ENCODE peak calls at places on chromosomes 7 and 10, in four cellular contexts. J is GM12878, M is H1, V is HepG2. O is an unnamed sample.

GRCh38 chr7:110507832-110508231 is 583.1 kb upstream of the LRRN3 start:
- DNase-seq in J (no peak), V (no peak), M (no peak), O (no peak)

GRCh38 chr7:106372121-106372520 is 87.3 kb upstream of the NAMPT start:
- DNase-seq in M (no peak), J (no peak), V (no peak), O (no peak)

GRCh38 chr10:58781873-58782488 is 269.3 kb downstream of the BICC1 start:
- DNase-seq in J (peak; percentile 8), V (peak; percentile 42), M (no peak), O (no peak)

GRCh38 chr10:56296626-56297025 is 64.4 kb downstream of the ZWINT start:
- DNase-seq in J (no peak), M (no peak), V (no peak), O (no peak)

GRCh38 chr10:132899054-132899750 is 43.2 kb downstream of the CFAP46 start:
- DNase-seq in J (no peak), V (no peak), M (no peak), O (no peak)

GRCh38 chr10:62582804-62583208 is 208.6 kb downstream of the ZNF365 start:
- DNase-seq in J (no peak), M (no peak), V (no peak), O (no peak)

GRCh38 chr7:121385056-121385799 is 10.9 kb downstream of the FAM3C start:
- DNase-seq in M (no peak), J (no peak), V (no peak), O (no peak)

GRCh38 chr10:12975266-12975665 is 26.2 kb downstream of the CCDC3 start:
- DNase-seq in M (no peak), V (no peak), J (no peak), O (no peak)

GRCh38 chr7:64744680-64745079 is 49.5 kb upstream of the ZNF138 start:
- DNase-seq in M (no peak), V (no peak), J (no peak), O (no peak)

GRCh38 chr7:95622859-95623258 is 26.5 kb upstream of the PDK4 start:
- DNase-seq in M (no peak), J (no peak), V (no peak), O (no peak)

GRCh38 chr7:95620631-95621030 is 24.3 kb upstream of the PDK4 start:
- DNase-seq in V (no peak), M (no peak), J (no peak), O (no peak)

GRCh38 chr7:95621404-95621803 is 25.1 kb upstream of the PDK4 start:
- DNase-seq in J (no peak), M (no peak), V (no peak), O (no peak)

GRCh38 chr7:95622001-95622549 is 25.8 kb upstream of the PDK4 start:
- DNase-seq in J (no peak), M (no peak), V (no peak), O (no peak)

GRCh38 chr7:95623788-95624187 is 27.5 kb upstream of the PDK4 start:
- DNase-seq in J (no peak), V (no peak), M (no peak), O (no peak)
- H3K4me3 ChIP-seq in J (no peak overlapping the region), V (no peak overlapping the region), M (no peak overlapping the region), O (no peak overlapping the region)

DNA sequence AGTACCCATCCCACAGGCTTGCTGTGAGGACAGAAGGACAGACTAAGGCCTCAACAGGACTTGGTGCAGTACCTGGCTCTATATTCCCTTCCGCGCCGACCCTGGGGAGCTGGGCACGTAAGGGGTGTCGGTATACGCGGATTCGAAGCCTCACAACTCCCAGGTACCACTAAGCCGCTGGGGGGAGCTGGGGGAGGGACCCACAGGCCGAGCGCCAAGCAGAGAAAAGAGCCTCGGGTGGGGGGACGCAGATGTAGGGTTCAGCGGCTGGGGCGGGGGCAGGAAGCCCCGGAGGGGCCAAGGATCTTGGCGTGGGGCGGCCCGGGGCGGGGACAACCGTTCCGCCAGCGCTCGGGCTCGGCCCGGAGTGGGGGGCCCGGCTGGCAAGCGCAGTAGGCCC is 126.4 kb upstream of the ZNF746 start:
- DNase-seq in J (no peak), M (no peak), V (peak; percentile 26), O (no peak)
- TF ChIP-seq SUZ12 in J (no peak), M (no peak), V (no peak), O (no peak)

GRCh38 chr7:45031829-45032228 is 31.8 kb downstream of the CCM2 start:
- DNase-seq in M (no peak), J (no peak), V (peak; percentile 56), O (no peak)
- H3K4me3 ChIP-seq in M (no peak overlapping the region), J (no peak overlapping the region), V (no peak overlapping the region), O (no peak overlapping the region)

GRCh38 chr10:71389768-71390434 is 6.8 kb upstream of the CDH23 start:
- DNase-seq in M (no peak), V (no peak), J (no peak), O (no peak)
- TF ChIP-seq SUZ12 in M (no peak), V (no peak), J (no peak), O (no peak)

GRCh38 chr7:138916731-138917130 is 64.5 kb downstream of the KIAA1549 start:
- DNase-seq in V (no peak), M (no peak), J (no peak), O (no peak)

GRCh38 chr7:138918756-138919155 is 62.4 kb downstream of the KIAA1549 start:
- DNase-seq in M (no peak), J (no peak), V (no peak), O (no peak)

GRCh38 chr7:138919256-138919655 is 61.9 kb downstream of the KIAA1549 start:
- DNase-seq in M (no peak), V (no peak), J (no peak), O (no peak)

GRCh38 chr7:138918176-138918575 is 63.0 kb downstream of the KIAA1549 start:
- DNase-seq in V (no peak), M (no peak), J (no peak), O (no peak)

GRCh38 chr7:138917771-138918170 is 63.4 kb downstream of the KIAA1549 start:
- DNase-seq in M (no peak), V (no peak), J (no peak), O (no peak)
- H3K4me3 ChIP-seq in M (no peak overlapping the region), V (no peak overlapping the region), J (no peak overlapping the region), O (no peak overlapping the region)

GRCh38 chr7:52017802-52018679 is 701.4 kb upstream of the COBL start:
- DNase-seq in V (peak; percentile 58), J (no peak), M (peak; percentile 53), O (peak; percentile 68)
- TF ChIP-seq SUZ12 in V (no peak), J (no peak), M (no peak), O (no peak)

DNA sequence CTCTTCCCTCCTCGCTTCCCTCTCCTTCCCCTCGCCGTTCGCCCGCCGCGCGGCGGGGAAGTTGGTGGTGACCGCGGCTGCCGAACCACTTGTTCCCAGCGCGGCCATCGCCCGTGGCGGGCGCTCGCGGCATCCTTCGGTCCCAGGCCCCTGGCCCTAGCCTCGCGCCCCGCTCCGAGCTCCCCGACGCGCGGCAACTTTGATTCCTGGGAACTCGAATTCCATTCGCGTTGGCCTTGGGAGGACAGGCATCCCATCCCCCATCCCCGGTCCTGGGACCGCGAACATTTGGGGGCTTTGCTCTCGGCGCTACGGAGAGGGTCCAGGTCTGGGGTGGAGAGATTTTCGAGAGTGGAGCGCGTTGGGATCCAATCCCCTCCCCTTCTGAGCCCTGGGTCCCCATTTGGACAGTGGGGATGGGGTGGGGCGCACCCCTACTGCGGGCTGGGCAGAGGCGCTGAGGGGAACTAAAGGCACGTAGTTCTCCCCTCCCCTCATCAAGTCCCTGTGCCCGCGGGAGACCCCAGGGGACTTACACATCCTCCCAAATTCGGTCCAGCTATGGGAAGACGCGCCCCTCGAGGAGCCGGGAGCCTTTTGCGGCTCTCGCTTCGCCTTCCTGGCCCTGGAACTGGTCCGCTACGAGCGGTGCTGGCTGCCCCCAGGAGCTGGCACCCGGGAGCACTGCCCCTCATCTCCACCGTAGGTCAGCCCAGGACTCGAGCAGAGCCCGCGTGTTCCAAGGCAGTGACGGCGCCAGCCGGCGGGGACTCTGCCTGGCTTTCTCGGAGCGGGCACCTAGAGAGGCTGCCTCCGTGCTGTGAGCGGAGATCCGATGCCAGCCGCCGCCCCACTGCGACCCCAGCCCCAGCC is 856 bp downstream of the CDH23 start:
- DNase-seq in V (no peak), J (no peak), M (no peak), O (no peak)
- H3K4me3 ChIP-seq in V (no peak overlapping the region), J (no peak overlapping the region), M (peak overlapping the region; percentile 55), O (peak overlapping the region; percentile 67)

DNA sequence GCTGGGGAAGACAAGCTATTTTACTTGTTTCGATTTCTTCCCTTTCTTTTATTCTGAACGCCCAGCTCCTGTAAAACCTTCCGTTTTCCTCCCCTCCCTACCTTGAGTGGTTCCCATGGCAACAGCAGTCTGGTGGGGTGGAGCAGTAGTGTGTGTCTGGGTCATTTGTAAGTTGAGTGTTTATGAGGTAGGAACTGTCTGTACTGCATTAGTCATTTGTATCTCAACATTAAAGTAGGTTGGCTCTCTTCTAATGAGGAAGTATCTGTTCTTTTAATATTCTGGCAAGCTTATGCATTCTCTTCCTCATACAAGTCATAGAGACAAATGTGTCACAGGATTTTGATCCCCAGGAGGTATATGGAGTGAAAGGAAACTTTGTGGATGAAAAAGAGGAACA is 85.3 kb upstream of the CCDC6 start:
- DNase-seq in J (no peak), V (no peak), M (no peak), O (no peak)
- TF ChIP-seq SUZ12 in J (no peak), V (no peak), M (no peak), O (no peak)

O was measured in NT2/D1.